ENCODE peak calls at places on chromosomes 12 and 14, in ten cellular contexts. One of them, this sample, is unnamed.

GRCh38 chr12:19430988-19431387 is 8.3 kb upstream of the AEBP2 start:
- DNase-seq in HTR-8/SVneo: no peak
- DNase-seq in DMS 273 treated with DMSO at 0.1 percent for 48 hours: no peak
- DNase-seq in NCI-H1105: no peak
- DNase-seq in GM04504: no peak
- DNase-seq in Peyer's patch: no peak
- DNase-seq in iris pigment epithelial cell: peak; percentile 50
- DNase-seq in EH: peak; percentile 36
- DNase-seq in left cardiac atrium: no peak
- DNase-seq in effector CD4-positive, alpha-beta T cell: no peak
- DNase-seq in this sample: no peak

GRCh38 chr14:23060536-23061260 is 3.4 kb upstream of the CDH24 start:
- DNase-seq in HTR-8/SVneo: no peak
- DNase-seq in DMS 273 treated with DMSO at 0.1 percent for 48 hours: no peak
- DNase-seq in NCI-H1105: no peak
- DNase-seq in GM04504: no peak
- DNase-seq in Peyer's patch: peak; percentile 33
- DNase-seq in iris pigment epithelial cell: no peak
- DNase-seq in EH: no peak
- DNase-seq in left cardiac atrium: no peak
- DNase-seq in effector CD4-positive, alpha-beta T cell: no peak
- DNase-seq in this sample: peak; percentile 46

GRCh38 chr14:103542545-103543088 is 13.6 kb downstream of the TRMT61A start:
- DNase-seq in HTR-8/SVneo: no peak
- DNase-seq in DMS 273 treated with DMSO at 0.1 percent for 48 hours: peak; percentile 17
- DNase-seq in NCI-H1105: no peak
- DNase-seq in GM04504: no peak
- DNase-seq in Peyer's patch: no peak
- DNase-seq in iris pigment epithelial cell: no peak
- DNase-seq in EH: peak; percentile 40
- DNase-seq in left cardiac atrium: peak; percentile 75
- DNase-seq in effector CD4-positive, alpha-beta T cell: no peak
- DNase-seq in this sample: peak; percentile 93

GRCh38 chr12:54592316-54592715 is 3.9 kb upstream of the PPP1R1A start:
- DNase-seq in HTR-8/SVneo: no peak
- DNase-seq in DMS 273 treated with DMSO at 0.1 percent for 48 hours: no peak
- DNase-seq in NCI-H1105: no peak
- DNase-seq in GM04504: no peak
- DNase-seq in Peyer's patch: no peak
- DNase-seq in iris pigment epithelial cell: peak; percentile 21
- DNase-seq in EH: no peak
- DNase-seq in left cardiac atrium: no peak
- DNase-seq in effector CD4-positive, alpha-beta T cell: no peak
- DNase-seq in this sample: no peak

GRCh38 chr12:66678640-66679268 is at the start of gene GRIP1:
- DNase-seq in HTR-8/SVneo: no peak
- DNase-seq in DMS 273 treated with DMSO at 0.1 percent for 48 hours: no peak
- DNase-seq in NCI-H1105: no peak
- DNase-seq in GM04504: no peak
- DNase-seq in Peyer's patch: no peak
- DNase-seq in iris pigment epithelial cell: no peak
- DNase-seq in EH: no peak
- DNase-seq in left cardiac atrium: no peak
- DNase-seq in effector CD4-positive, alpha-beta T cell: no peak
- DNase-seq in this sample: no peak

GRCh38 chr14:75126121-75126544 is 715 bp downstream of the NEK9 start:
- DNase-seq in HTR-8/SVneo: no peak
- DNase-seq in DMS 273 treated with DMSO at 0.1 percent for 48 hours: no peak
- DNase-seq in NCI-H1105: no peak
- DNase-seq in GM04504: no peak
- DNase-seq in Peyer's patch: no peak
- DNase-seq in iris pigment epithelial cell: peak; percentile 35
- DNase-seq in EH: no peak
- DNase-seq in left cardiac atrium: no peak
- DNase-seq in effector CD4-positive, alpha-beta T cell: peak; percentile 8
- DNase-seq in this sample: peak; percentile 49

GRCh38 chr12:64825143-64826011 is 930 bp downstream of the TBC1D30 start:
- DNase-seq in HTR-8/SVneo: no peak
- DNase-seq in DMS 273 treated with DMSO at 0.1 percent for 48 hours: no peak
- DNase-seq in NCI-H1105: peak; percentile 80
- DNase-seq in GM04504: no peak
- DNase-seq in Peyer's patch: no peak
- DNase-seq in iris pigment epithelial cell: no peak
- DNase-seq in EH: no peak
- DNase-seq in left cardiac atrium: no peak
- DNase-seq in effector CD4-positive, alpha-beta T cell: no peak
- DNase-seq in this sample: no peak

GRCh38 chr12:16586350-16587109 is 19.4 kb downstream of the LMO3 start:
- DNase-seq in HTR-8/SVneo: no peak
- DNase-seq in DMS 273 treated with DMSO at 0.1 percent for 48 hours: no peak
- DNase-seq in NCI-H1105: no peak
- DNase-seq in GM04504: peak; percentile 48
- DNase-seq in Peyer's patch: no peak
- DNase-seq in iris pigment epithelial cell: no peak
- DNase-seq in EH: no peak
- DNase-seq in left cardiac atrium: peak; percentile 40
- DNase-seq in effector CD4-positive, alpha-beta T cell: no peak
- DNase-seq in this sample: no peak

GRCh38 chr12:49033611-49034286 is 15.2 kb upstream of the PRKAG1 start:
- DNase-seq in HTR-8/SVneo: no peak
- DNase-seq in DMS 273 treated with DMSO at 0.1 percent for 48 hours: no peak
- DNase-seq in NCI-H1105: no peak
- DNase-seq in GM04504: no peak
- DNase-seq in Peyer's patch: no peak
- DNase-seq in iris pigment epithelial cell: no peak
- DNase-seq in EH: no peak
- DNase-seq in left cardiac atrium: no peak
- DNase-seq in effector CD4-positive, alpha-beta T cell: no peak
- DNase-seq in this sample: peak; percentile 3

GRCh38 chr14:85024931-85025330 is 505.0 kb upstream of the FLRT2 start:
- DNase-seq in HTR-8/SVneo: peak; percentile 19
- DNase-seq in DMS 273 treated with DMSO at 0.1 percent for 48 hours: no peak
- DNase-seq in NCI-H1105: no peak
- DNase-seq in GM04504: peak; percentile 56
- DNase-seq in Peyer's patch: no peak
- DNase-seq in iris pigment epithelial cell: no peak
- DNase-seq in EH: no peak
- DNase-seq in left cardiac atrium: no peak
- DNase-seq in effector CD4-positive, alpha-beta T cell: no peak
- DNase-seq in this sample: no peak

GRCh38 chr12:70052931-70053497 is 190.2 kb upstream of the CNOT2 start:
- DNase-seq in HTR-8/SVneo: peak; percentile 56
- DNase-seq in DMS 273 treated with DMSO at 0.1 percent for 48 hours: no peak
- DNase-seq in NCI-H1105: no peak
- DNase-seq in GM04504: peak; percentile 33
- DNase-seq in Peyer's patch: peak; percentile 66
- DNase-seq in iris pigment epithelial cell: peak; percentile 91
- DNase-seq in EH: peak; percentile 42
- DNase-seq in left cardiac atrium: peak; percentile 36
- DNase-seq in effector CD4-positive, alpha-beta T cell: no peak
- DNase-seq in this sample: no peak

GRCh38 chr14:66443158-66443695 is 42.9 kb upstream of the CCDC196 start:
- DNase-seq in HTR-8/SVneo: no peak
- DNase-seq in DMS 273 treated with DMSO at 0.1 percent for 48 hours: no peak
- DNase-seq in NCI-H1105: no peak
- DNase-seq in GM04504: no peak
- DNase-seq in Peyer's patch: no peak
- DNase-seq in iris pigment epithelial cell: peak; percentile 0
- DNase-seq in EH: no peak
- DNase-seq in left cardiac atrium: no peak
- DNase-seq in effector CD4-positive, alpha-beta T cell: no peak
- DNase-seq in this sample: no peak